ENCODE peak calls at places on chromosome 1, in five cellular contexts. One of them, this sample, is unnamed.

GRCh38 chr1:25922064-25922632 is 15.9 kb upstream of the STMN1 start:
- DNase-seq in effector memory CD8-positive, alpha-beta T cell: no peak
- DNase-seq in lung microvascular endothelial cell: no peak
- DNase-seq in GM04504: no peak
- DNase-seq in tibial artery: no peak
- DNase-seq in this sample: no peak

GRCh38 chr1:115089443-115090340 is at the start of gene TSPAN2:
- DNase-seq in effector memory CD8-positive, alpha-beta T cell: peak; percentile 45
- DNase-seq in lung microvascular endothelial cell: peak; percentile 14
- DNase-seq in GM04504: no peak
- DNase-seq in tibial artery: peak; percentile 97
- DNase-seq in this sample: peak; percentile 54

GRCh38 chr1:83756984-83757717 is 241.8 kb downstream of the TTLL7 start:
- DNase-seq in effector memory CD8-positive, alpha-beta T cell: no peak
- DNase-seq in lung microvascular endothelial cell: no peak
- DNase-seq in GM04504: no peak
- DNase-seq in tibial artery: no peak
- DNase-seq in this sample: no peak

GRCh38 chr1:244163861-244164562 is 112.9 kb downstream of the ZBTB18 start:
- DNase-seq in effector memory CD8-positive, alpha-beta T cell: no peak
- DNase-seq in lung microvascular endothelial cell: peak; percentile 98
- DNase-seq in GM04504: peak; percentile 82
- DNase-seq in tibial artery: no peak
- DNase-seq in this sample: peak; percentile 90

GRCh38 chr1:12447301-12447700 is 170.7 kb downstream of the DHRS3 start:
- DNase-seq in effector memory CD8-positive, alpha-beta T cell: no peak
- DNase-seq in lung microvascular endothelial cell: no peak
- DNase-seq in GM04504: peak; percentile 73
- DNase-seq in tibial artery: no peak
- DNase-seq in this sample: no peak

GRCh38 chr1:241614144-241614543 is 26.0 kb downstream of the CHML start:
- DNase-seq in effector memory CD8-positive, alpha-beta T cell: no peak
- DNase-seq in lung microvascular endothelial cell: no peak
- DNase-seq in GM04504: no peak
- DNase-seq in tibial artery: no peak
- DNase-seq in this sample: no peak

GRCh38 chr1:109392788-109393580 is 4.7 kb downstream of the SORT1 start:
- DNase-seq in effector memory CD8-positive, alpha-beta T cell: no peak
- DNase-seq in lung microvascular endothelial cell: peak; percentile 75
- DNase-seq in GM04504: no peak
- DNase-seq in tibial artery: peak; percentile 83
- DNase-seq in this sample: no peak

GRCh38 chr1:67969446-67969845 is 81.0 kb downstream of the DIRAS3 start:
- DNase-seq in effector memory CD8-positive, alpha-beta T cell: no peak
- DNase-seq in lung microvascular endothelial cell: no peak
- DNase-seq in GM04504: no peak
- DNase-seq in tibial artery: no peak
- DNase-seq in this sample: no peak

GRCh38 chr1:219670426-219671149 is 57.7 kb upstream of the ZC3H11B start:
- DNase-seq in effector memory CD8-positive, alpha-beta T cell: no peak
- DNase-seq in lung microvascular endothelial cell: peak; percentile 3
- DNase-seq in GM04504: no peak
- DNase-seq in tibial artery: no peak
- DNase-seq in this sample: no peak

GRCh38 chr1:240099329-240099728 is 7.6 kb downstream of the FMN2 start:
- DNase-seq in effector memory CD8-positive, alpha-beta T cell: no peak
- DNase-seq in lung microvascular endothelial cell: no peak
- DNase-seq in GM04504: no peak
- DNase-seq in tibial artery: no peak
- DNase-seq in this sample: no peak

GRCh38 chr1:211334986-211335385 is 8.4 kb downstream of the TRAF5 start:
- DNase-seq in effector memory CD8-positive, alpha-beta T cell: no peak
- DNase-seq in lung microvascular endothelial cell: peak; percentile 17
- DNase-seq in GM04504: no peak
- DNase-seq in tibial artery: no peak
- DNase-seq in this sample: no peak

GRCh38 chr1:184052194-184052559 is 647 bp downstream of the TSEN15 start:
- DNase-seq in effector memory CD8-positive, alpha-beta T cell: no peak
- DNase-seq in lung microvascular endothelial cell: no peak
- DNase-seq in GM04504: no peak
- DNase-seq in tibial artery: no peak
- DNase-seq in this sample: no peak

GRCh38 chr1:207857447-207857846 is 53.5 kb downstream of the CD34 start:
- DNase-seq in effector memory CD8-positive, alpha-beta T cell: no peak
- DNase-seq in lung microvascular endothelial cell: no peak
- DNase-seq in GM04504: no peak
- DNase-seq in tibial artery: no peak
- DNase-seq in this sample: no peak

GRCh38 chr1:234865171-234866006 is 255.4 kb upstream of the IRF2BP2 start:
- DNase-seq in effector memory CD8-positive, alpha-beta T cell: no peak
- DNase-seq in lung microvascular endothelial cell: no peak
- DNase-seq in GM04504: no peak
- DNase-seq in tibial artery: peak; percentile 53
- DNase-seq in this sample: no peak